ENCODE peak calls at places on chromosomes 5 and 9, in eight cellular contexts. E, L, G, D, H, O, U and V are unnamed samples.

GRCh38 chr5:59661939-59662615 is 231.4 kb downstream of the PDE4D start:
- DNase-seq in L (no peak), E (no peak), U (no peak), G (no peak), D (no peak), O (peak; percentile 39), H (no peak), V (no peak)

GRCh38 chr9:72972636-72973035 is 19.8 kb upstream of the ALDH1A1 start:
- DNase-seq in H (no peak), D (no peak), E (no peak), O (no peak), U (no peak), G (no peak), L (no peak), V (no peak)

GRCh38 chr5:4511996-4512656 is 628.0 kb upstream of the ADAMTS16 start:
- DNase-seq in L (peak; percentile 28), U (no peak), O (no peak), G (no peak), D (peak; percentile 7), H (no peak), E (no peak), V (peak; percentile 87)

GRCh38 chr5:139561655-139562451 is 714 bp downstream of the UBE2D2 start:
- DNase-seq in D (no peak), H (peak; percentile 72), G (peak; percentile 64), U (no peak), L (peak; percentile 59), O (peak; percentile 52), E (peak; percentile 42), V (peak; percentile 61)

GRCh38 chr5:76986828-76987526 is 34.1 kb downstream of the CRHBP start:
- DNase-seq in H (no peak), L (no peak), E (no peak), G (no peak), U (no peak), O (no peak), D (no peak), V (no peak)

GRCh38 chr5:15008476-15008875 is 136.9 kb upstream of the ANKH start:
- DNase-seq in H (peak; percentile 96), D (peak; percentile 87), U (peak; percentile 85), L (no peak), G (no peak), O (peak; percentile 98), E (peak; percentile 90), V (peak; percentile 92)

GRCh38 chr5:78720234-78720985 is 71.8 kb upstream of the LHFPL2 start:
- DNase-seq in U (no peak), H (no peak), L (no peak), D (no peak), E (peak; percentile 33), O (peak; percentile 38), G (no peak), V (no peak)

GRCh38 chr5:107806705-107807104 is 136.0 kb upstream of the EFNA5 start:
- DNase-seq in H (no peak), O (peak; percentile 33), E (no peak), G (no peak), D (no peak), L (no peak), U (peak; percentile 19), V (no peak)

GRCh38 chr5:157076558-157076957 is 17.6 kb upstream of the HAVCR1 start:
- DNase-seq in U (no peak), O (no peak), L (peak; percentile 1), G (peak; percentile 39), D (no peak), H (no peak), E (no peak), V (no peak)

GRCh38 chr9:128587453-128587852 is 35.1 kb downstream of the SPTAN1 start:
- DNase-seq in G (peak; percentile 85), E (no peak), L (no peak), H (no peak), O (no peak), D (no peak), U (no peak), V (no peak)

GRCh38 chr9:89435315-89435823 is 62.5 kb downstream of the SEMA4D start:
- DNase-seq in U (peak; percentile 43), D (no peak), G (peak; percentile 50), E (peak; percentile 90), H (no peak), O (no peak), L (no peak), V (peak; percentile 83)

GRCh38 chr9:72524820-72525539 is 3.6 kb downstream of the TMC1 start:
- DNase-seq in G (no peak), O (peak; percentile 92), E (peak; percentile 70), D (peak; percentile 33), H (no peak), U (peak; percentile 81), L (no peak), V (peak; percentile 61)

GRCh38 chr9:87324613-87325194 is 173.0 kb upstream of the DAPK1 start:
- DNase-seq in O (peak; percentile 85), D (peak; percentile 18), L (no peak), U (peak; percentile 44), H (no peak), G (peak; percentile 43), E (no peak), V (no peak)

GRCh38 chr9:34591091-34591910 is 1.8 kb upstream of the CNTFR start:
- DNase-seq in L (peak; percentile 85), U (peak; percentile 33), E (peak; percentile 89), H (peak; percentile 88), G (peak; percentile 64), D (peak; percentile 85), O (peak; percentile 85), V (peak; percentile 85)

GRCh38 chr5:102799017-102799416 is 43.9 kb downstream of the PAM start:
- DNase-seq in O (no peak), D (peak; percentile 27), E (no peak), L (no peak), G (no peak), U (no peak), H (no peak), V (no peak)
- H3K27ac ChIP-seq in O (no peak overlapping the region), D (peak overlapping the region; percentile 10), E (no peak overlapping the region), L (no peak overlapping the region), G (no peak overlapping the region), U (no peak overlapping the region), H (no peak overlapping the region), V (no peak overlapping the region)

GRCh38 chr9:100308965-100309564 is 43.7 kb downstream of the TEX10 start:
- DNase-seq in U (no peak), L (no peak), H (no peak), D (no peak), E (no peak), O (no peak), G (no peak), V (no peak)
- H3K27ac ChIP-seq in U (no peak overlapping the region), L (no peak overlapping the region), H (no peak overlapping the region), D (no peak overlapping the region), E (no peak overlapping the region), O (no peak overlapping the region), G (no peak overlapping the region), V (no peak overlapping the region)

GRCh38 chr5:137954131-137954879 is 65.0 kb downstream of the PKD2L2 start:
- DNase-seq in O (peak; percentile 96), L (no peak), D (peak; percentile 61), H (no peak), G (no peak), E (no peak), U (no peak), V (no peak)
- H3K27ac ChIP-seq in O (peak overlapping the region; percentile 42), L (no peak overlapping the region), D (no peak overlapping the region), H (no peak overlapping the region), G (no peak overlapping the region), E (peak overlapping the region; percentile 66), U (no peak overlapping the region), V (peak overlapping the region; percentile 21)

GRCh38 chr5:172713809-172714490 is 57.0 kb downstream of the DUSP1 start:
- DNase-seq in L (no peak), D (no peak), G (no peak), U (no peak), O (no peak), E (no peak), H (peak; percentile 82), V (no peak)
- H3K27ac ChIP-seq in L (peak overlapping the region; percentile 53), D (peak overlapping the region; percentile 57), G (no peak overlapping the region), U (no peak overlapping the region), O (no peak overlapping the region), E (peak overlapping the region; percentile 71), H (peak overlapping the region; percentile 78), V (peak overlapping the region; percentile 67)

DNA sequence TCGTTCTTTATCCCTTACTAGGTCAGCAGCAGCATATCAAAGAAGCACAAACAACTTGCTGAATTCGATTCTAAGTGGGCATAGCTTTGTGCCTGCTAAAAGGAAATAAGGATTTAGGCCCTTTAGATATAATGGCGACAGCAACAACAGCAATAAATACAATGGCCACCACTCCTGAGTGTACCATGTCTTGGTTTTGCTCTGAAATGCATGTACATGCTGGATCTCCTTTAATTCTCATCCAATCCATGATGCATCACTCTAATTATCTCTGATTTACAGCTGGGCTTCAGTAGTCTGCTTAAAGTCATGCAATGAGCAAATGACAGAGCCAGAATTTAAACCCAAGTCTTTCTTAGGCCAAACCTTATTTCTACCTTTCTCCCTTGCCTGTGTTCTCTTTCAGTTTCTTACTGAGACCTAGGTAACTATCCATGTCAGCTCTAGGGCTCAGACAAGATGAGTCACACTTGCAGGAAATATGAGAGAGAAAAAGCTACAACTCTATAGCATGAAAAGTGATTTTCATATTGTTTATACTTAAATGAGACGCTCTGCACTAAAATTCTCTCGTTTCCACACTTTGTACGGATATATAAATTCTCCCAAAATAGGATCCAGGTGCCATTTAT is 111.8 kb downstream of the HMHB1 start:
- DNase-seq in H (no peak), U (no peak), G (no peak), E (no peak), O (peak; percentile 41), D (no peak), L (no peak), V (no peak)
- H3K27ac ChIP-seq in H (peak overlapping the region; percentile 28), U (no peak overlapping the region), G (no peak overlapping the region), E (no peak overlapping the region), O (no peak overlapping the region), D (no peak overlapping the region), L (no peak overlapping the region), V (no peak overlapping the region)

DNA sequence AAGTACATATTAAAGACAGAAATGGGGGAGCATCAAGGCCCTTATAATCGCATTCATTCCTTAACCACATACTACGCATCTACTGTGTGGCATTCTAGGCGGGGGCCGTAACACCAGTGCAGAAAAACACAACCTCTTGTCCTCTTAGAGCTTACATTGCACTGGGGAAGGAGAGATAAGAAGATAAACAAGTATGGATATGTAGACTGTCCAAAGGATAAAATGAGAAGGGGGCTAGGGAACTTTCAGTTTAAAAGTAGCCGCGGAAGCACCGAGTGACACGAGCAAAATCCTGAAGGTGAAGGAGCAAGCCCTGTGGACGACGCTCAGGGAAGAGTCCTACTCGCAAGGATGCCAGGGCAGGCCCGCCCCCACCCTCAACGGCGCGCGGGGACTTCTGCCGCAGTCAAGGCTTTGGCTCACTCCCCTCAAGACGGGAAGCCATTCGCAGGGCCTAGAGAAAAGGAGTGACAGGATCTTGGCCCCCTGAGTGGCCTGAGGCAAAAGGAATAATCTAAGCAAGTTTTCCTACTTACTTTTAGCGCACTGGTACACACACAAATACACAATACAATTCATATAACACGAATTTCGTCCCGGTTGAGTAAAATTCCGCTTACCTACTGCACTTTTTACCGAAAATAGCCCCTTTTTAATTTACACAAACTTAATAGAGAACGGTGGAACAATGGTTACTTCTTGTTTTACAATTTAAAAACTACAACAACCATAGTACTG is 1.3 kb upstream of the NIPBL start:
- DNase-seq in E (peak; percentile 36), O (peak; percentile 60), H (peak; percentile 77), U (no peak), D (peak; percentile 52), G (peak; percentile 56), L (peak; percentile 66), V (peak; percentile 87)
- H3K27ac ChIP-seq in E (peak overlapping the region; percentile 98), O (peak overlapping the region; percentile 99), H (peak overlapping the region; percentile 98), U (peak overlapping the region; percentile 97), D (peak overlapping the region; percentile 91), G (peak overlapping the region; percentile 97), L (peak overlapping the region; percentile 97), V (peak overlapping the region; percentile 97)